ENCODE peak calls at places on chromosomes 2 and 18, in five cellular contexts. S is prostate gland, J is kidney epithelial cell, T is retina, F is NCI-H774. A is an unnamed sample.

GRCh38 chr2:120599064-120599463 is 136.6 kb upstream of the GLI2 start:
- DNase-seq in S (no peak), F (no peak), T (no peak), J (no peak), A (no peak)

GRCh38 chr18:51007787-51008134 is 22.3 kb upstream of the SMAD4 start:
- DNase-seq in J (no peak), S (no peak), F (no peak), T (peak; percentile 23), A (no peak)

GRCh38 chr18:27075828-27076227 is 109.3 kb downstream of the CHST9 start:
- DNase-seq in J (no peak), T (no peak), S (no peak), F (no peak), A (no peak)

GRCh38 chr18:61991201-61991600 is 98.4 kb upstream of the RNF152 start:
- DNase-seq in S (no peak), T (no peak), J (no peak), F (no peak), A (no peak)

GRCh38 chr18:59005266-59005665 is 134.4 kb upstream of the SEC11C start:
- DNase-seq in T (no peak), S (peak; percentile 30), J (no peak), F (no peak), A (peak; percentile 40)

GRCh38 chr2:158191569-158191968 is 89.9 kb downstream of the UPP2 start:
- DNase-seq in J (no peak), S (no peak), T (no peak), F (no peak), A (peak; percentile 43)

GRCh38 chr2:188450740-188451480 is 159.2 kb downstream of the GULP1 start:
- DNase-seq in F (no peak), T (no peak), J (no peak), S (no peak), A (no peak)

GRCh38 chr18:70705831-70706416 is 417.1 kb downstream of the SOCS6 start:
- DNase-seq in F (no peak), T (no peak), S (no peak), J (no peak), A (no peak)

GRCh38 chr2:137802038-137802437 is 162.2 kb upstream of the HNMT start:
- DNase-seq in T (no peak), S (no peak), J (no peak), F (no peak), A (no peak)

GRCh38 chr2:173511942-173512341 is 157.3 kb downstream of the CDCA7 start:
- DNase-seq in T (no peak), S (no peak), J (no peak), F (no peak), A (no peak)

GRCh38 chr2:17627434-17627833 is 86.9 kb downstream of the VSNL1 start:
- DNase-seq in F (no peak), S (no peak), J (no peak), T (no peak), A (no peak)

GRCh38 chr2:179898873-179899272 is 37.5 kb upstream of the ZNF385B start:
- DNase-seq in J (no peak), S (no peak), F (peak; percentile 1), T (no peak), A (no peak)

GRCh38 chr18:5298156-5298852 is 2.8 kb upstream of the ZBTB14 start:
- DNase-seq in S (no peak), T (no peak), J (no peak), F (no peak), A (peak; percentile 5)

GRCh38 chr2:15912203-15912602 is 28.1 kb upstream of the MYCN start:
- DNase-seq in T (no peak), J (peak; percentile 61), S (peak; percentile 68), F (no peak), A (peak; percentile 81)

GRCh38 chr2:66305714-66306113 is 129.2 kb upstream of the MEIS1 start:
- DNase-seq in F (peak; percentile 86), J (no peak), S (peak; percentile 31), T (peak; percentile 82), A (peak; percentile 62)